ENCODE peak calls at places on chromosomes 11 and 22, in four cellular contexts. E is stimulated activated CD4-positive, alpha-beta T cell treated with anti-CD3 and anti-CD28 coated beads, Interleukin-1b, Interleukin-23, amount 100 ng/mL, for 24 hours; T is Kasumi-1; W is A172. A is an unnamed sample.

GRCh38 chr11:2203440-2204259 is 32.0 kb upstream of the TH start:
- DNase-seq in E (no peak), T (no peak), W (no peak), A (no peak)

GRCh38 chr22:43186272-43187170 is at the start of gene TTLL12:
- DNase-seq in E (peak), T (no peak), W (no peak), A (no peak)

GRCh38 chr11:73229321-73230275 is 11.5 kb downstream of the P2RY2 start:
- DNase-seq in E (no peak), T (no peak), W (no peak), A (no peak)

GRCh38 chr11:114233755-114234154 is 62.4 kb upstream of the NNMT start:
- DNase-seq in E (no peak), T (no peak), W (no peak), A (peak)

GRCh38 chr11:65279713-65280459 is 18.1 kb downstream of the POLA2 start:
- DNase-seq in E (no peak), T (no peak), W (peak), A (no peak)

GRCh38 chr11:19589567-19590260 is 122.9 kb upstream of the NAV2 start:
- DNase-seq in E (no peak), T (no peak), W (no peak), A (no peak)

GRCh38 chr11:117171648-117172051 is 6.9 kb upstream of the SIDT2 start:
- DNase-seq in E (no peak), T (no peak), W (no peak), A (no peak)

GRCh38 chr22:30287626-30288413 is 1.5 kb downstream of the CASTOR1 start:
- DNase-seq in E (peak), T (peak), W (peak), A (peak)

GRCh38 chr22:22565991-22566390 is 6.9 kb upstream of the PRAME start:
- DNase-seq in E (no peak), T (no peak), W (no peak), A (no peak)

GRCh38 chr11:114623720-114624119 is 28.1 kb upstream of the NXPE4 start:
- DNase-seq in E (no peak), T (no peak), W (no peak), A (no peak)

GRCh38 chr22:48712558-48712957 is 1115.1 kb downstream of the BRD1 start:
- DNase-seq in E (no peak), T (no peak), W (no peak), A (no peak)

GRCh38 chr11:65778431-65778900 is 2.3 kb downstream of the AP5B1 start:
- DNase-seq in E (no peak), T (no peak), W (no peak), A (no peak)

GRCh38 chr22:48585916-48586798 is 1241.5 kb downstream of the BRD1 start:
- DNase-seq in E (no peak), T (no peak), W (no peak), A (no peak)

GRCh38 chr22:49011379-49011768 is 816.3 kb downstream of the BRD1 start:
- DNase-seq in E (no peak), T (no peak), W (no peak), A (no peak)

GRCh38 chr11:44939673-44940072 is 11.0 kb downstream of the TP53I11 start:
- DNase-seq in E (no peak), T (peak), W (no peak), A (no peak)

GRCh38 chr11:3111919-3112690 is 53.0 kb downstream of the OSBPL5 start:
- DNase-seq in E (no peak), T (no peak), W (no peak), A (no peak)

GRCh38 chr11:72817966-72818365 is 3.8 kb downstream of the ATG16L2 start:
- DNase-seq in E (no peak), T (no peak), W (no peak), A (no peak)

GRCh38 chr22:26479043-26479791 is 4.4 kb downstream of the HPS4 start:
- DNase-seq in E (no peak), T (peak), W (no peak), A (no peak)